ENCODE peak calls at places on chromosomes 5 and 9, in six cellular contexts. One of them, this sample, is unnamed.

GRCh38 chr9:24245988-24246387 is 299.7 kb downstream of the IZUMO3 start:
- DNase-seq in fibroblast of lung: peak
- DNase-seq in fibroblast of the aortic adventitia: peak
- DNase-seq in chondrocyte: no peak
- DNase-seq in GM20000: peak
- DNase-seq in heart right ventricle: no peak
- DNase-seq in this sample: no peak

GRCh38 chr5:35161637-35162248 is 68.5 kb downstream of the PRLR start:
- DNase-seq in GM20000: no peak
- DNase-seq in heart right ventricle: no peak
- DNase-seq in chondrocyte: no peak
- DNase-seq in fibroblast of lung: no peak
- DNase-seq in fibroblast of the aortic adventitia: peak
- DNase-seq in this sample: no peak

GRCh38 chr5:60382761-60383160 is 317.2 kb downstream of the DEPDC1B start:
- DNase-seq in fibroblast of lung: peak
- DNase-seq in fibroblast of the aortic adventitia: peak
- DNase-seq in heart right ventricle: no peak
- DNase-seq in chondrocyte: no peak
- DNase-seq in GM20000: peak
- DNase-seq in this sample: peak

GRCh38 chr5:132763369-132764036 is 13.5 kb downstream of the SEPTIN8 start:
- DNase-seq in chondrocyte: no peak
- DNase-seq in GM20000: no peak
- DNase-seq in heart right ventricle: no peak
- DNase-seq in fibroblast of lung: no peak
- DNase-seq in fibroblast of the aortic adventitia: no peak
- DNase-seq in this sample: no peak

GRCh38 chr5:4941957-4942830 is 197.9 kb upstream of the ADAMTS16 start:
- DNase-seq in chondrocyte: no peak
- DNase-seq in heart right ventricle: no peak
- DNase-seq in fibroblast of lung: no peak
- DNase-seq in fibroblast of the aortic adventitia: no peak
- DNase-seq in GM20000: peak
- DNase-seq in this sample: peak

GRCh38 chr5:135828793-135829150 is 5.7 kb upstream of the SLC25A48 start:
- DNase-seq in heart right ventricle: no peak
- DNase-seq in chondrocyte: no peak
- DNase-seq in GM20000: no peak
- DNase-seq in fibroblast of the aortic adventitia: no peak
- DNase-seq in fibroblast of lung: no peak
- DNase-seq in this sample: no peak

GRCh38 chr5:178271726-178272479 is 39.3 kb upstream of the PHYKPL start:
- DNase-seq in GM20000: no peak
- DNase-seq in fibroblast of lung: no peak
- DNase-seq in heart right ventricle: peak
- DNase-seq in fibroblast of the aortic adventitia: no peak
- DNase-seq in chondrocyte: no peak
- DNase-seq in this sample: no peak

GRCh38 chr9:38154501-38155421 is 85.7 kb upstream of the SHB start:
- DNase-seq in GM20000: no peak
- DNase-seq in fibroblast of lung: no peak
- DNase-seq in chondrocyte: no peak
- DNase-seq in heart right ventricle: no peak
- DNase-seq in fibroblast of the aortic adventitia: no peak
- DNase-seq in this sample: no peak

GRCh38 chr9:123511326-123511974 is 155.5 kb downstream of the CRB2 start:
- DNase-seq in heart right ventricle: no peak
- DNase-seq in chondrocyte: no peak
- DNase-seq in fibroblast of lung: no peak
- DNase-seq in GM20000: no peak
- DNase-seq in fibroblast of the aortic adventitia: no peak
- DNase-seq in this sample: no peak

GRCh38 chr5:129094924-129095797 is 612 bp downstream of the ISOC1 start:
- DNase-seq in fibroblast of the aortic adventitia: peak
- DNase-seq in heart right ventricle: peak
- DNase-seq in GM20000: peak
- DNase-seq in fibroblast of lung: peak
- DNase-seq in chondrocyte: peak
- DNase-seq in this sample: peak

GRCh38 chr5:34552129-34552528 is 104.0 kb upstream of the RAI14 start:
- DNase-seq in heart right ventricle: no peak
- DNase-seq in fibroblast of lung: peak
- DNase-seq in GM20000: no peak
- DNase-seq in chondrocyte: no peak
- DNase-seq in fibroblast of the aortic adventitia: peak
- DNase-seq in this sample: no peak

GRCh38 chr9:6054280-6055099 is 39.1 kb upstream of the RANBP6 start:
- DNase-seq in fibroblast of lung: peak
- DNase-seq in chondrocyte: no peak
- DNase-seq in fibroblast of the aortic adventitia: peak
- DNase-seq in heart right ventricle: peak
- DNase-seq in GM20000: peak
- DNase-seq in this sample: peak

GRCh38 chr9:126298319-126298801 is 28.3 kb upstream of the MVB12B start:
- DNase-seq in chondrocyte: no peak
- DNase-seq in fibroblast of the aortic adventitia: no peak
- DNase-seq in GM20000: no peak
- DNase-seq in fibroblast of lung: no peak
- DNase-seq in heart right ventricle: no peak
- DNase-seq in this sample: no peak

GRCh38 chr9:77997611-77998349 is 33.8 kb downstream of the GNAQ start:
- DNase-seq in heart right ventricle: peak
- DNase-seq in fibroblast of lung: no peak
- DNase-seq in chondrocyte: no peak
- DNase-seq in GM20000: no peak
- DNase-seq in fibroblast of the aortic adventitia: no peak
- DNase-seq in this sample: no peak

GRCh38 chr9:38311382-38312270 is 80.9 kb upstream of the ALDH1B1 start:
- DNase-seq in GM20000: no peak
- DNase-seq in fibroblast of lung: peak
- DNase-seq in chondrocyte: no peak
- DNase-seq in heart right ventricle: peak
- DNase-seq in fibroblast of the aortic adventitia: no peak
- DNase-seq in this sample: no peak

GRCh38 chr9:65409471-65409980 is 124.5 kb upstream of the FOXD4L5 start:
- DNase-seq in chondrocyte: no peak
- DNase-seq in fibroblast of the aortic adventitia: no peak
- DNase-seq in fibroblast of lung: no peak
- DNase-seq in GM20000: no peak
- DNase-seq in heart right ventricle: no peak
- DNase-seq in this sample: no peak

GRCh38 chr5:141826674-141827073 is 51.5 kb downstream of the PCDH1 start:
- DNase-seq in GM20000: no peak
- DNase-seq in fibroblast of the aortic adventitia: no peak
- DNase-seq in chondrocyte: no peak
- DNase-seq in fibroblast of lung: no peak
- DNase-seq in heart right ventricle: peak
- DNase-seq in this sample: no peak

GRCh38 chr9:84386753-84387152 is 46.2 kb upstream of the SLC28A3 start:
- DNase-seq in heart right ventricle: no peak
- DNase-seq in fibroblast of the aortic adventitia: no peak
- DNase-seq in GM20000: no peak
- DNase-seq in chondrocyte: no peak
- DNase-seq in fibroblast of lung: no peak
- DNase-seq in this sample: no peak

GRCh38 chr5:62312036-62312435 is 6.0 kb downstream of the KIF2A start:
- DNase-seq in chondrocyte: no peak
- DNase-seq in fibroblast of lung: no peak
- DNase-seq in heart right ventricle: no peak
- DNase-seq in GM20000: no peak
- DNase-seq in fibroblast of the aortic adventitia: no peak
- DNase-seq in this sample: no peak

DNA sequence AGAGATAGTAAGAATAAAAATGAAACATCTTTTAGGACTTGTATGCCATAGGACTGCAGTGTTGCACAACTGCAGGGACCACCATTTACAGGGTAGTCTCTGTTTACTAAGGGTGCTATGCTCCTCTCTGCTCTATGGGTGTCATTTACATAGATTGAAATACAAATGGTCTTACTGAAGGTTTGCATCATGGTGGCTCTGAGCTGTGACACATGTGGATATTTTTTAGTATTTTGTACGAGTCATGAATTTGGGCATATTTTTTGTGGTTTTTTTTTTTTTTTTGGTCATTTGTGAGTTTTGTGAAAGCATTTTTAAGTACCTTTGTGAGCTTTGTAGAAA is 47.4 kb downstream of the CSNK1G3 start:
- DNase-seq in fibroblast of lung: no peak
- DNase-seq in chondrocyte: no peak
- DNase-seq in GM20000: no peak
- DNase-seq in heart right ventricle: no peak
- DNase-seq in fibroblast of the aortic adventitia: peak
- DNase-seq in this sample: no peak
- TF ChIP-seq CTCF in fibroblast of lung: no peak
- TF ChIP-seq CTCF in chondrocyte: no peak
- TF ChIP-seq CTCF in GM20000: no peak
- TF ChIP-seq CTCF in heart right ventricle: no peak
- TF ChIP-seq CTCF in fibroblast of the aortic adventitia: no peak
- TF ChIP-seq CTCF in this sample: no peak

DNA sequence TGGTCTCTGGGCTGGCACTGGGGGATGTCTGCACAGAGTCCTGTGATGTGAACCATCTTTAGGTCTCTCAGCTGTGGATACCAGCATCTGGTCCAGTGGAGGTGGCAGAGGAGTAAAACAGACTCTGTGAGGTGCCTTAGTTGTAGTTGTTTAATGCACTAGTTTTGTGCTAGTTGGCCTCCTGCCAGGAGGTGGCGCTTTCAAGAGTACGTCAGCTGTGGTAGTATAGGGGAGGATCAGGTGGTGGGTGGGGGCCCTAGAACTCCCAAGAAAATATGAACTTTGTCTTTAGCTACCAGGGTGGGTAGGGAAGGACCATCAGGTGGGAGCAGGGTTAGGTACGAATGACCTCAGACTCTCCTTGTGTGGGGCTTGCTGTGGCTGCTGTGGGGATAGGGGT is 197.1 kb downstream of the TMC1 start:
- DNase-seq in fibroblast of lung: no peak
- DNase-seq in heart right ventricle: no peak
- DNase-seq in chondrocyte: no peak
- DNase-seq in GM20000: no peak
- DNase-seq in fibroblast of the aortic adventitia: no peak
- DNase-seq in this sample: no peak
- TF ChIP-seq CTCF in fibroblast of lung: no peak
- TF ChIP-seq CTCF in heart right ventricle: no peak
- TF ChIP-seq CTCF in chondrocyte: no peak
- TF ChIP-seq CTCF in GM20000: peak
- TF ChIP-seq CTCF in fibroblast of the aortic adventitia: no peak
- TF ChIP-seq CTCF in this sample: no peak

DNA sequence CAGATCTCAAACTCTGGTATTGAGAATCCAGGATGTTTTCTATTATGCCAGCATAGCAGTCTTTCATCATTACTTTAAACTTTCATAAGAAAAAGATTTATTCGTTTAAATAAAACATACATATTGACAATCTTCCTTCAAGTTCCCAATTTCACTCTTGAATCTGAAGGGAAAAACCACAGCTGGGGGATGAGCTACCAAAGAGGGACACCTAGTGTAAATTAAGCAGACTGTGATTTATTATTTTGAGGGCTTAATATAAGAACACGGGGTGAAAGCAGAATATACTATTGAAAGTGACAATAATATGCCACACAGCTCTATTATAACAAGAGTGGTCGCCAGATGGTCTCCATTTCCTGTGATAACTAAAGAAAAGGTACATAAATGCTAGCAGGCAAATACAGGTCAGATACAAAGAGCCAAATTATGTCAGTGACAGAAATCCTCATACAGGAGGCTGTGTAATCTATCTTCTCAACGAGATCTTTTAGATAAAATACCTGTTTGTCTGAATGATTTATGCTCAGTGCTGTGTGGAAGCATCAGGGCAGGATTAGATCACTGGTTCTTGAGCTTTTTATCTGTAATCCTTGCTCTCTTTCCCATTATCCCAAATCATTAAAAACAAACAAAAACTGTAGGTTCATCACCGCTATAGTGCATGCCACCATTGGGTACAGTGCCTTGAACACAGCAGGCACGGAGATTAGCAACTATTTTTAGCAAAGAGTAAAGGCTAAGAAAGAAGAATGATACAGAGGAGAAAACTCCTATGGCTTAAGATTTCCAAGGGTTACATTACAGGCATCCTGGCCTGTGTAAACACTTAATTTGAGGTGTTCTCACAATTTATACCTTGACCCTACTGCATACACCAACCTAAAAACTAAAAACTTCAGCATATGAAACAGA is 116.6 kb downstream of the DROSHA start:
- DNase-seq in heart right ventricle: no peak
- DNase-seq in GM20000: no peak
- DNase-seq in chondrocyte: no peak
- DNase-seq in fibroblast of lung: no peak
- DNase-seq in fibroblast of the aortic adventitia: peak
- DNase-seq in this sample: no peak
- TF ChIP-seq CTCF in heart right ventricle: no peak
- TF ChIP-seq CTCF in GM20000: no peak
- TF ChIP-seq CTCF in chondrocyte: peak
- TF ChIP-seq CTCF in fibroblast of lung: no peak
- TF ChIP-seq CTCF in fibroblast of the aortic adventitia: no peak
- TF ChIP-seq CTCF in this sample: no peak

DNA sequence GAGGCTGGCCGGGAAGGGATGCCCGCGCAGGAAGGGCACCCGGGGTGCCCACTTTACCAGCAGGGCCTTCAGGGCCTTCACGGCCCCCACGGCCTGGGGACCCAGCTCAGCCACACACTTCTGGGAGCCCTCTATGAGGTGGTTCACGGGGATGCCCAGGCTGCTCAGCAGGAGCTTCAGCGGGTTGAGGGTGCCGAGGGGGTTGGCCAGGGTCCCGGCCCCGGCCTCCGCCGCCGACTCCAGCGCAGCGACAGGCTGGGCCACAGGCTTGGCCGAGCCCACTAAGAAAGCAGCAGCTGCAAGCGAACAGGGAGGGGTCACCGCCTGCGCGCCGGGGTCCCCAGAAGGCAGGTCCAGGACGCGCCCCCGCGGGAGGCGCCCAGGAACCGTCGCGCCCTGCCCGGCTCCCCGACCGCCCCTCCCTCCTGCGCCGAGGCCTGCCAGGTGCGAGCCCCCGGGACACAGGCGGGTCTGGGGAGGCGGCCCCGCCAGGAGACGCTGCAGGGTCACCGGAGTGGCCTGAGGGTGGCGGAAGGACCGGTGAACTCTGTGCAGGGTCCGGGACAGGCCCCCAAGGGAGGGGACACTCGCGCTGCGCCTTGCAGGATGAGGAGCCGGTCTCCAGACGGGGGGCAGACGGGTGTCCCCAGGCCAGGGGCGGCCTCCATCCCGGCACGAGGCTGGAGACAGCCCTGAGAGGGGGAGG is 603 bp downstream of the SCGB3A1 start:
- DNase-seq in fibroblast of the aortic adventitia: no peak
- DNase-seq in fibroblast of lung: no peak
- DNase-seq in GM20000: peak
- DNase-seq in heart right ventricle: no peak
- DNase-seq in chondrocyte: no peak
- DNase-seq in this sample: peak
- TF ChIP-seq CTCF in fibroblast of the aortic adventitia: no peak
- TF ChIP-seq CTCF in fibroblast of lung: no peak
- TF ChIP-seq CTCF in GM20000: no peak
- TF ChIP-seq CTCF in heart right ventricle: no peak
- TF ChIP-seq CTCF in chondrocyte: no peak
- TF ChIP-seq CTCF in this sample: no peak

DNA sequence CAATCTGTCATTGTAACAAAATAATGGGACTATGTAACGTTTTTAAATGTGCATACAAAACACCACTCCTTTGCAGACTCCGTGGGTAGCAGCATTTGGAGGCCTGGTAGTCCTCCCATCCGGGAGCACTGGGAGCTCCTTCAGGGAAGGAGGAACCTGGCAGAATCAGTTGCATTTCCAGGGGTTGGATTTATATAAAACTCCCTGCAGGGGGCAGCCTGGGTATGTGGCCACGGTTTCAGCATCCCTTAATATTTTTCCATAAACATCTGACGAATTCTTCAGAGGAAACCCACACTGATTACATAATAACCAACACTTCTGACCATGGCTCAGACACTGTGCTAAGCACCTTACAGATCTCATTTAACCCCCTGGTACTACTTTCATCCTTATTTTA is 6.1 kb upstream of the AFAP1L1 start:
- DNase-seq in chondrocyte: no peak
- DNase-seq in fibroblast of lung: peak
- DNase-seq in heart right ventricle: no peak
- DNase-seq in GM20000: no peak
- DNase-seq in fibroblast of the aortic adventitia: peak
- DNase-seq in this sample: no peak
- TF ChIP-seq CTCF in chondrocyte: peak
- TF ChIP-seq CTCF in fibroblast of lung: peak
- TF ChIP-seq CTCF in heart right ventricle: peak
- TF ChIP-seq CTCF in GM20000: no peak
- TF ChIP-seq CTCF in fibroblast of the aortic adventitia: peak
- TF ChIP-seq CTCF in this sample: no peak

This sample was measured in GM10248.